ENCODE peak calls at places on chromosomes 3 and 15, in nine cellular contexts. Y, G, H, D, F, Q, B, L and W are unnamed samples.

GRCh38 chr3:185823280-185824044 is 1.4 kb downstream of the IGF2BP2 start:
- DNase-seq in Q (no peak), F (peak), G (no peak), Y (no peak), L (peak), H (peak), D (no peak), B (no peak), W (no peak)

GRCh38 chr3:43966126-43966525 is 275.4 kb downstream of the ABHD5 start:
- DNase-seq in L (no peak), F (no peak), Y (no peak), H (no peak), D (no peak), G (no peak), B (no peak), Q (no peak), W (no peak)

GRCh38 chr3:159821148-159821547 is 167.5 kb upstream of the IL12A start:
- DNase-seq in B (no peak), F (no peak), Y (no peak), D (no peak), Q (no peak), L (no peak), H (no peak), G (no peak), W (no peak)

GRCh38 chr3:106332884-106333283 is 464.1 kb upstream of the CBLB start:
- DNase-seq in F (peak), Q (no peak), G (no peak), D (no peak), L (no peak), Y (peak), H (no peak), B (no peak), W (no peak)

GRCh38 chr3:56291244-56291680 is 177.0 kb downstream of the ERC2 start:
- DNase-seq in L (no peak), Q (no peak), D (no peak), F (no peak), G (no peak), B (no peak), Y (peak), H (no peak), W (peak)

GRCh38 chr3:167872941-167873340 is 137.4 kb downstream of the SERPINI1 start:
- DNase-seq in B (no peak), F (no peak), Y (no peak), Q (no peak), D (no peak), H (no peak), G (no peak), L (no peak), W (no peak)

GRCh38 chr3:149471991-149472390 is 2.5 kb upstream of the TM4SF4 start:
- DNase-seq in H (no peak), B (no peak), Y (no peak), F (peak), D (no peak), Q (no peak), L (no peak), G (no peak), W (no peak)

GRCh38 chr15:80517290-80517689 is 113.1 kb downstream of the ARNT2 start:
- DNase-seq in B (no peak), H (no peak), Y (no peak), L (no peak), G (no peak), D (no peak), Q (no peak), F (no peak), W (no peak)

GRCh38 chr15:71549697-71550096 is 260.7 kb upstream of the NR2E3 start:
- DNase-seq in G (no peak), Q (no peak), Y (no peak), H (no peak), D (no peak), L (peak), B (no peak), F (no peak), W (no peak)

GRCh38 chr3:169232863-169233262 is 430.6 kb downstream of the MECOM start:
- DNase-seq in G (no peak), F (peak), B (no peak), D (no peak), Y (peak), H (no peak), Q (no peak), L (no peak), W (no peak)

GRCh38 chr3:23646201-23646955 is 159.4 kb upstream of the UBE2E1 start:
- DNase-seq in D (no peak), L (no peak), Q (no peak), B (no peak), G (no peak), Y (no peak), H (no peak), F (no peak), W (no peak)

GRCh38 chr15:61701455-61701854 is 358.8 kb downstream of the VPS13C start:
- DNase-seq in L (no peak), F (no peak), Y (no peak), G (no peak), H (no peak), D (no peak), B (no peak), Q (no peak), W (no peak)

GRCh38 chr15:61702224-61703120 is 357.8 kb downstream of the VPS13C start:
- DNase-seq in H (no peak), Q (no peak), B (no peak), Y (peak), L (no peak), F (peak), D (no peak), G (no peak), W (no peak)

GRCh38 chr15:61700803-61701202 is 359.4 kb downstream of the VPS13C start:
- DNase-seq in Y (no peak), F (no peak), H (no peak), L (no peak), D (no peak), G (no peak), Q (no peak), B (no peak), W (no peak)

DNA sequence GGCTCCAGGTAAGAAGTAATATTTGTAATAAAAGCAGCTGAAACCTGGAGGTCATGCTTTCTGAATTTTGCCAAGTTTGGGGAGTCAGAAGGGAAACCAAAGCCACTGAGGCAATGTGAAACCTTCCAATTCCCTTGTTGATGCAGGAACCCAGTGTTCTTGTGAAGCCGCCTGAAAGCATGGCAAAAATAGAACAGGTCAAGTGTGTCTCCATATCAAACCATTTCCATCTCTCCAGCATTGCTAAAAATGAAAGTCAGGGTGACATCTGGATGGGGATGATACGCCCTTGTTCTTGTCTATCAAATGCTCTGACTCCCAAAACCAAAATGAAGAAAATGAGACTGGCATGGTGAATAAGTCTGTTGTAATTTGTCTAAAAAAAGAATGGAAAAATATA is 362.5 kb downstream of the VPS13C start:
- DNase-seq in D (no peak), Y (no peak), Q (no peak), L (no peak), H (no peak), B (no peak), F (no peak), G (no peak), W (no peak)
- H3K4me3 ChIP-seq in D (no peak), Y (no peak), Q (no peak), L (no peak), H (no peak), B (no peak), F (no peak), G (no peak), W (no peak)

DNA sequence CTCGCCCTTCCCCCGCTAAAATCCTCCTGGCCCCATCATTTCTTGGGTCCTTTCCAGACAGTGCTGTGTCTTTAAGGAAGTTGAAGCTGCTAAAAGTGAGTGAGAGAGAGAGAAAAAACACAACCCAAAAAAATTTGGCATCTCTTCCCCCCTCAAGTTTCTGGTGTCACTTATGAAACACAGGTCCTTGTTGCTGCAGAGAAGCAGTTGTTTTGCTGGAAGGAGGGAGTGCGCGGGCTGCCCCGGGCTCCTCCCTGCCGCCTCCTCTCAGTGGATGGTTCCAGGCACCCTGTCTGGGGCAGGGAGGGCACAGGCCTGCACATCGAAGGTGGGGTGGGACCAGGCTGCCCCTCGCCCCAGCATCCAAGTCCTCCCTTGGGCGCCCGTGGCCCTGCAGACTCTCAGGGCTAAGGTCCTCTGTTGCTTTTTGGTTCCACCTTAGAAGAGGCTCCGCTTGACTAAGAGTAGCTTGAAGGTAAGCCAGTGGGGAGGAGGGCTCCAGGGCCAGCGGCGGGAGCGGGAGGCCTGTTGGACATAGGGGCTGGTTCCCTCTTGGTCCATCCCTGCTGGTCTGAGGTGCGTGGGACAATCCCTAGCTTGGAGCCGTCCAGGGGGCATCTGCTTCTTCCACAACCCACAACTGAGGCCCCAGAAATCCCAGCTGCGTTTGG is at the start of gene ISLR:
- DNase-seq in L (no peak), D (no peak), B (no peak), F (peak), G (no peak), Y (peak), Q (no peak), H (peak), W (no peak)
- H3K4me3 ChIP-seq in L (peak), D (peak), B (no peak), F (peak), G (no peak), Y (no peak), Q (no peak), H (no peak), W (no peak)

DNA sequence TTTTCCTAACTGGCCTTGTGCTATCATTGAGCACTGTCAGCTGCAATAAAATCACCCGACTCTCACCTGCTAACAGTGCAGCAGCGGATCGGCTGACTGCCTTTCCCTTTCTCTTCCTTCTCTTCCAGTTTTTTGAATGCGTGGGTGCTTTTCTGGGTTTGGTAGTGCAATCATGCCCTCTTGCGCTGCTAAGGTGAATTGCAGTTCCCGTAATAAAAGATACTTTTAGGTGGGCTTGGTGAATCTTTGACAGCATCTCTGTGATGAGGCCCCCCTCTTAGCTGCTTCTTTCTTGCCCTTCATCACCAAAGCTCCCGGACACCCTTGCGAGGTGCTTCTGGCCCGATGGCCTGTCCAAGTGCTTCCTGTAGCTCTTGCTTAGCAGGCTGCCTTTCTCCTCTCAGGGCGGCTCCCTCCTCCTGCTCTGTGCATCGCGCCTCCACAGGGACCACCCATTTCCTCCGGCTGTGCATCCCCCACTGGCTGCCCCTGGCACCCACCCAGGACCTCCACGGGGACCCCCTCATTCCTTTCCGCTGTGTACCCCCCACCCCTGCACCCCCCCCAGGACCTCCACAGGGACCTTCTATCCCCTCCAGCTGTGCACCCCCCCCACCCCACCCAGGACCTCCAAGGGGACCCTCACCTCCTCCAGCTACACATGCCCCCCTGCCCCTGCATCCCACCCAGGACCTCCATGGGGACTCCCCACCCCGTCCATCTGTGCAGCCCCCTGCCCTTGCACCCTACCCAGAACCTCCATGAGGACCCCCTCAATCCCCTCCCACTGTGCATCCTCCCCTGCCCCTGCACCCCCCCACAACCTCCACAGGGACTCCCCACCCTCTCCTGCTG is 50.8 kb upstream of the RPL32 start:
- DNase-seq in B (peak), F (peak), G (peak), H (peak), D (no peak), L (peak), Q (no peak), Y (peak), W (peak)
- H3K4me3 ChIP-seq in B (no peak), F (peak), G (no peak), H (peak), D (peak), L (peak), Q (peak), Y (no peak), W (peak)

GRCh38 chr3:139293665-139294023 is 50.2 kb upstream of the MRPS22 start:
- DNase-seq in L (no peak), G (no peak), Y (no peak), Q (no peak), B (no peak), D (no peak), H (no peak), F (no peak), W (no peak)
- H3K4me3 ChIP-seq in L (no peak), G (no peak), Y (no peak), Q (no peak), B (no peak), D (no peak), H (no peak), F (no peak), W (no peak)

DNA sequence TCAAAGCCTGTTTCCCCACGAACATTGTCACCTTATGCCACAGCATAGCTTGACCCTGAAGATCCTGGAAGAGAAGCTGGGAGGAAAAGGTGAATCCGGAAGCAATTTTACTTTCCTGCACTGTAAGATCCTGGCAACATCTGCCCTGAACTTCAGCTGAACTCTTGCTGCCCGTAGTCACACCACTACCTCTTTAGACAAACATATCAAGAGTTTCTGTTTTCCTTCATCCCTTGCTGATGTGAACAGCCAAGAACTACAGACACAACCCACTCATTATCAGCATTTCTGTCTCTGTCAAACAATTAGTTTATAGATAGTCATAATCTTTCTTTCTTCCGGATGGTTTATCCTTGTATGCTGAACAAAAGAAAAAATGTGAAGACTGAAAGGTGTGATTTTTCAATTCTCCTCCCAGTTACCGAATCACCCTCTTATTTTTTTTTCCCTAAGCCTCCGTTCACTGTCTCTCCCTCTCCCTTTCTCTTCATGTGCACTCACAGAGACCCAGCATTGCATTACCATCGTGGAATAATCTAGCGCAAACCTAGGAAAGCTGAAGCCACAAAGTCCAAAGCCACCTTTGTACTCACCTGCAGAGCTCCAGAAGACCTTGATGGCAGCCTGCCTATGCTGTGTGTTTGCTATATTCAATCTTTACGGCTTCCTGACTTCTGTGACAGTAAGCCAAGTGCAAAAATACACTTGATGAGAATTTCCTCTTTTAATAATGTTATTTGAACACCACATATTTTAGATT is 229.2 kb downstream of the CDIN1 start:
- DNase-seq in D (no peak), B (no peak), Q (no peak), F (no peak), Y (no peak), G (no peak), H (no peak), L (peak), W (no peak)
- H3K4me3 ChIP-seq in D (no peak), B (no peak), Q (no peak), F (no peak), Y (no peak), G (no peak), H (peak), L (no peak), W (no peak)

GRCh38 chr15:25249236-25250010 is 189.4 kb downstream of the UBE3A start:
- DNase-seq in G (no peak), D (no peak), L (peak), F (no peak), H (no peak), Q (no peak), Y (no peak), B (no peak), W (no peak)

GRCh38 chr15:25246641-25247417 is 192.0 kb downstream of the UBE3A start:
- DNase-seq in Y (no peak), F (no peak), H (peak), B (no peak), D (peak), L (peak), G (no peak), Q (no peak), W (no peak)

GRCh38 chr15:25245801-25246622 is 192.8 kb downstream of the UBE3A start:
- DNase-seq in H (no peak), B (no peak), D (peak), L (no peak), Q (no peak), G (no peak), F (no peak), Y (no peak), W (no peak)

GRCh38 chr15:25248583-25249235 is 190.1 kb downstream of the UBE3A start:
- DNase-seq in H (peak), D (no peak), F (no peak), L (peak), Y (no peak), Q (no peak), G (no peak), B (no peak), W (no peak)

DNA sequence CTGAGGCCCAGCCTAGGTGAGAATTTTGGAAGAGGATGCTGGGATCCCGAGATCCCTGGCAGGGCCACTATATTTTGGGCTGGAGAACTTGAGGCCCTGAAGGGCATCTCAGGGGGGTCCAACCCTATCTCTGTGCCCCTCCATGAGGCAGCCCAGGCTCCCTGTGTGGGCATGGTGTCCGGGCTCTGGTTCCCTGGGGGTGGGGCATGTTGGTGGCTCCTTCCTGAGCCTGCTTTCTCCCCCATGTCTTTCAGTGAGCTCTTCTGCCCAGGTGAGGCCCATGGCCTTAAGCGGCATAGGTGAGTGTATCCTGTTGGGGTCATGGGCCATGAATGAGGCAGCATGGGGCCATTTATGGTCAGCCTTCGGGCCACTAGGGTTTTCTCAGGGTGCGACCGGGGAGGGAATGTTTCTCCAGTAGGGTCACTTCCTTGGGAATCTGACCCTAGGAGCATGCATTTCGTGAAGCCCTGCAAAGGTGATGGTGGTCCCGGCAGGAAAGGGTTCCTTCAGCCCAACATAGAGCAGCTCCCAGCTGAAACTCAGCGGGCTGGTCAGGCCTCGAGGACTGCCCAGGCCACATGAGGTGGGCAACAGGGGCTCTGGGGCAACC is 191.3 kb downstream of the UBE3A start:
- DNase-seq in H (no peak), D (no peak), G (no peak), F (no peak), Q (no peak), Y (no peak), B (no peak), L (peak), W (no peak)
- H3K4me3 ChIP-seq in H (no peak), D (no peak), G (no peak), F (no peak), Q (no peak), Y (no peak), B (no peak), L (no peak), W (no peak)

DNA sequence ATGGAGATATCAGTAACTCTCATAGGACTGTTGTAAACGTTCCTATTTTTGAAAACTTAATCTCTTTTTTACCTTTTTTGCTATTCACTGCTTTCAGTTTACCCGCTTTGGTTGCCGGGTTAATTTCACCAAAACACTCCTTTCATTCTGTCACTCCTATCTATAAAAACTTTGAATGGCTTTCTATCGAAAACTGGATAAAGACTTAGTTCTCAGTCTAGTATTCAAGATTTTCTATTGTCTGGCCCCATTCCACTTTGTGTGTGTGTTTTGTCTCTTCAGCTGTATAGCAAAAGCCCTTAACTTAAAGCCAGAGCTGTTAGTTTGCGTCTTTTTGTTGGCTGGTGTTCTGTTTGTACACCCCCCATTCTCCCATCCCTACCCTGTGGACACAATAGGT is 7.5 kb downstream of the PIAS1 start:
- DNase-seq in G (no peak), Y (no peak), F (no peak), Q (no peak), D (no peak), H (no peak), B (no peak), L (no peak), W (no peak)
- H3K4me3 ChIP-seq in G (no peak), Y (no peak), F (no peak), Q (no peak), D (no peak), H (no peak), B (no peak), L (no peak), W (no peak)

GRCh38 chr15:66619152-66619903 is 53.5 kb upstream of the LCTL start:
- DNase-seq in D (peak), G (peak), Y (peak), F (peak), L (peak), B (peak), H (peak), Q (no peak), W (no peak)
- H3K4me3 ChIP-seq in D (no peak), G (no peak), Y (no peak), F (no peak), L (no peak), B (no peak), H (no peak), Q (no peak), W (no peak)